ENCODE peak calls at places on chromosome 11, in four cellular contexts. S, Q, W and H are unnamed samples.

GRCh38 chr11:78800089-78800690 is 225.5 kb upstream of the NARS2 start:
- DNase-seq in W (no peak), Q (no peak), S (no peak), H (no peak)

GRCh38 chr11:61384271-61385242 is 7.8 kb upstream of the TMEM216 start:
- DNase-seq in Q (no peak), W (no peak), S (no peak), H (no peak)

GRCh38 chr11:130847517-130847916 is 68.8 kb downstream of the SNX19 start:
- DNase-seq in S (no peak), W (no peak), Q (no peak), H (no peak)

GRCh38 chr11:111697910-111698309 is 68.3 kb downstream of the PPP2R1B start:
- DNase-seq in W (no peak), S (no peak), Q (no peak), H (no peak)

GRCh38 chr11:91608662-91609061 is 616.0 kb upstream of the FAT3 start:
- DNase-seq in Q (no peak), S (no peak), W (no peak), H (no peak)

GRCh38 chr11:114377612-114378267 is 22.6 kb downstream of the C11orf71 start:
- DNase-seq in W (no peak), S (no peak), Q (no peak), H (no peak)

GRCh38 chr11:89205378-89205777 is 27.7 kb downstream of the TYR start:
- DNase-seq in W (no peak), Q (no peak), S (no peak), H (no peak)

GRCh38 chr11:114157476-114158050 is 98.1 kb downstream of the ZBTB16 start:
- DNase-seq in S (no peak), W (no peak), Q (no peak), H (no peak)

GRCh38 chr11:75576445-75577049 is 14.5 kb downstream of the SERPINH1 start:
- DNase-seq in W (no peak), Q (peak), S (no peak), H (no peak)

GRCh38 chr11:131693756-131694155 is 323.3 kb downstream of the NTM start:
- DNase-seq in Q (no peak), S (no peak), W (no peak), H (no peak)

GRCh38 chr11:27720277-27720830 is 20.1 kb upstream of the BDNF start:
- DNase-seq in Q (no peak), W (no peak), S (peak), H (no peak)

GRCh38 chr11:17459211-17459610 is 17.4 kb downstream of the ABCC8 start:
- DNase-seq in S (no peak), W (no peak), Q (no peak), H (no peak)

GRCh38 chr11:3153291-3153861 is 11.7 kb downstream of the OSBPL5 start:
- DNase-seq in Q (peak), S (no peak), W (no peak), H (no peak)

GRCh38 chr11:64856382-64857227 is 12.2 kb upstream of the CDC42BPG start:
- DNase-seq in Q (no peak), W (no peak), S (no peak), H (no peak)

GRCh38 chr11:41579546-41579945 is 120.1 kb upstream of the LRRC4C start:
- DNase-seq in S (no peak), Q (no peak), W (no peak), H (no peak)

GRCh38 chr11:36142439-36142838 is 146.8 kb downstream of the COMMD9 start:
- DNase-seq in W (no peak), Q (no peak), S (peak), H (no peak)

GRCh38 chr11:8361664-8362210 is 98.1 kb upstream of the LMO1 start:
- DNase-seq in W (no peak), Q (no peak), S (no peak), H (no peak)

GRCh38 chr11:11978792-11979486 is 29.5 kb downstream of the DKK3 start:
- DNase-seq in Q (no peak), S (no peak), W (no peak), H (no peak)

GRCh38 chr11:12517306-12517705 is 139.9 kb downstream of the PARVA start:
- DNase-seq in W (no peak), Q (no peak), S (no peak), H (no peak)